ENCODE peak calls at places on chromosomes 3 and 15, in nine cellular contexts. One of them, this sample, is unnamed.

GRCh38 chr3:102926618-102927017 is 491.8 kb downstream of the ZPLD1 start:
- DNase-seq in neuronal stem cell: no peak
- DNase-seq in Daoy: no peak
- DNase-seq in KBM-7: peak
- DNase-seq in EL: no peak
- DNase-seq in stimulated activated CD8-positive, alpha-beta memory T cell treated with anti-CD3 and anti-CD28 coated beads, Interleukin-7, amount 100 ng/mL, for 4 hours: no peak
- DNase-seq in dorsolateral prefrontal cortex: no peak
- DNase-seq in GM04504: no peak
- DNase-seq in A172: no peak
- DNase-seq in this sample: no peak

GRCh38 chr3:146133436-146133835 is 27.5 kb downstream of the PLOD2 start:
- DNase-seq in neuronal stem cell: no peak
- DNase-seq in Daoy: no peak
- DNase-seq in KBM-7: no peak
- DNase-seq in EL: peak
- DNase-seq in stimulated activated CD8-positive, alpha-beta memory T cell treated with anti-CD3 and anti-CD28 coated beads, Interleukin-7, amount 100 ng/mL, for 4 hours: no peak
- DNase-seq in dorsolateral prefrontal cortex: no peak
- DNase-seq in GM04504: no peak
- DNase-seq in A172: no peak
- DNase-seq in this sample: no peak

GRCh38 chr15:73212424-73212823 is 156.3 kb downstream of the HCN4 start:
- DNase-seq in neuronal stem cell: no peak
- DNase-seq in Daoy: no peak
- DNase-seq in KBM-7: no peak
- DNase-seq in EL: no peak
- DNase-seq in stimulated activated CD8-positive, alpha-beta memory T cell treated with anti-CD3 and anti-CD28 coated beads, Interleukin-7, amount 100 ng/mL, for 4 hours: no peak
- DNase-seq in dorsolateral prefrontal cortex: no peak
- DNase-seq in GM04504: no peak
- DNase-seq in A172: no peak
- DNase-seq in this sample: no peak

GRCh38 chr15:31267161-31268107 is 59.2 kb upstream of the KLF13 start:
- DNase-seq in neuronal stem cell: no peak
- DNase-seq in Daoy: no peak
- DNase-seq in KBM-7: no peak
- DNase-seq in EL: no peak
- DNase-seq in stimulated activated CD8-positive, alpha-beta memory T cell treated with anti-CD3 and anti-CD28 coated beads, Interleukin-7, amount 100 ng/mL, for 4 hours: no peak
- DNase-seq in dorsolateral prefrontal cortex: peak
- DNase-seq in GM04504: no peak
- DNase-seq in A172: no peak
- DNase-seq in this sample: no peak

GRCh38 chr15:62578548-62578947 is 413.5 kb upstream of the C2CD4B start:
- DNase-seq in neuronal stem cell: no peak
- DNase-seq in Daoy: no peak
- DNase-seq in KBM-7: no peak
- DNase-seq in EL: no peak
- DNase-seq in stimulated activated CD8-positive, alpha-beta memory T cell treated with anti-CD3 and anti-CD28 coated beads, Interleukin-7, amount 100 ng/mL, for 4 hours: no peak
- DNase-seq in dorsolateral prefrontal cortex: no peak
- DNase-seq in GM04504: no peak
- DNase-seq in A172: no peak
- DNase-seq in this sample: no peak

GRCh38 chr3:123503200-123503599 is 54.3 kb upstream of the ADCY5 start:
- DNase-seq in neuronal stem cell: no peak
- DNase-seq in Daoy: no peak
- DNase-seq in KBM-7: no peak
- DNase-seq in EL: no peak
- DNase-seq in stimulated activated CD8-positive, alpha-beta memory T cell treated with anti-CD3 and anti-CD28 coated beads, Interleukin-7, amount 100 ng/mL, for 4 hours: no peak
- DNase-seq in dorsolateral prefrontal cortex: no peak
- DNase-seq in GM04504: no peak
- DNase-seq in A172: no peak
- DNase-seq in this sample: no peak

GRCh38 chr3:122169911-122170310 is 13.6 kb upstream of the CASR start:
- DNase-seq in neuronal stem cell: no peak
- DNase-seq in Daoy: no peak
- DNase-seq in KBM-7: no peak
- DNase-seq in EL: peak
- DNase-seq in stimulated activated CD8-positive, alpha-beta memory T cell treated with anti-CD3 and anti-CD28 coated beads, Interleukin-7, amount 100 ng/mL, for 4 hours: no peak
- DNase-seq in dorsolateral prefrontal cortex: no peak
- DNase-seq in GM04504: no peak
- DNase-seq in A172: no peak
- DNase-seq in this sample: no peak

GRCh38 chr15:52112203-52112750 is 298 bp downstream of the BCL2L10 start:
- DNase-seq in neuronal stem cell: no peak
- DNase-seq in Daoy: no peak
- DNase-seq in KBM-7: no peak
- DNase-seq in EL: peak
- DNase-seq in stimulated activated CD8-positive, alpha-beta memory T cell treated with anti-CD3 and anti-CD28 coated beads, Interleukin-7, amount 100 ng/mL, for 4 hours: peak
- DNase-seq in dorsolateral prefrontal cortex: no peak
- DNase-seq in GM04504: no peak
- DNase-seq in A172: no peak
- DNase-seq in this sample: peak

GRCh38 chr3:160886421-160886820 is 130.4 kb downstream of the PPM1L start:
- DNase-seq in neuronal stem cell: no peak
- DNase-seq in Daoy: no peak
- DNase-seq in KBM-7: no peak
- DNase-seq in EL: no peak
- DNase-seq in stimulated activated CD8-positive, alpha-beta memory T cell treated with anti-CD3 and anti-CD28 coated beads, Interleukin-7, amount 100 ng/mL, for 4 hours: no peak
- DNase-seq in dorsolateral prefrontal cortex: no peak
- DNase-seq in GM04504: no peak
- DNase-seq in A172: no peak
- DNase-seq in this sample: no peak

GRCh38 chr3:14228611-14229470 is 50.2 kb downstream of the LSM3 start:
- DNase-seq in neuronal stem cell: no peak
- DNase-seq in Daoy: no peak
- DNase-seq in KBM-7: no peak
- DNase-seq in EL: no peak
- DNase-seq in stimulated activated CD8-positive, alpha-beta memory T cell treated with anti-CD3 and anti-CD28 coated beads, Interleukin-7, amount 100 ng/mL, for 4 hours: no peak
- DNase-seq in dorsolateral prefrontal cortex: no peak
- DNase-seq in GM04504: no peak
- DNase-seq in A172: no peak
- DNase-seq in this sample: no peak

GRCh38 chr3:96190024-96190616 is 624.3 kb upstream of the EPHA6 start:
- DNase-seq in neuronal stem cell: no peak
- DNase-seq in Daoy: no peak
- DNase-seq in KBM-7: no peak
- DNase-seq in EL: no peak
- DNase-seq in stimulated activated CD8-positive, alpha-beta memory T cell treated with anti-CD3 and anti-CD28 coated beads, Interleukin-7, amount 100 ng/mL, for 4 hours: no peak
- DNase-seq in dorsolateral prefrontal cortex: no peak
- DNase-seq in GM04504: no peak
- DNase-seq in A172: no peak
- DNase-seq in this sample: no peak

GRCh38 chr3:173547070-173547469 is 149.5 kb downstream of the NLGN1 start:
- DNase-seq in neuronal stem cell: no peak
- DNase-seq in Daoy: no peak
- DNase-seq in KBM-7: no peak
- DNase-seq in EL: no peak
- DNase-seq in stimulated activated CD8-positive, alpha-beta memory T cell treated with anti-CD3 and anti-CD28 coated beads, Interleukin-7, amount 100 ng/mL, for 4 hours: no peak
- DNase-seq in dorsolateral prefrontal cortex: no peak
- DNase-seq in GM04504: no peak
- DNase-seq in A172: no peak
- DNase-seq in this sample: no peak

GRCh38 chr15:62431806-62432205 is 266.7 kb upstream of the C2CD4B start:
- DNase-seq in neuronal stem cell: no peak
- DNase-seq in Daoy: no peak
- DNase-seq in KBM-7: no peak
- DNase-seq in EL: no peak
- DNase-seq in stimulated activated CD8-positive, alpha-beta memory T cell treated with anti-CD3 and anti-CD28 coated beads, Interleukin-7, amount 100 ng/mL, for 4 hours: no peak
- DNase-seq in dorsolateral prefrontal cortex: no peak
- DNase-seq in GM04504: no peak
- DNase-seq in A172: no peak
- DNase-seq in this sample: no peak

GRCh38 chr15:25059698-25060471 is 105.1 kb downstream of the SNRPN start:
- DNase-seq in neuronal stem cell: no peak
- DNase-seq in Daoy: no peak
- DNase-seq in KBM-7: no peak
- DNase-seq in EL: no peak
- DNase-seq in stimulated activated CD8-positive, alpha-beta memory T cell treated with anti-CD3 and anti-CD28 coated beads, Interleukin-7, amount 100 ng/mL, for 4 hours: no peak
- DNase-seq in dorsolateral prefrontal cortex: peak
- DNase-seq in GM04504: no peak
- DNase-seq in A172: no peak
- DNase-seq in this sample: no peak

GRCh38 chr3:177300039-177300833 is 103.0 kb upstream of the TBL1XR1 start:
- DNase-seq in neuronal stem cell: no peak
- DNase-seq in Daoy: peak
- DNase-seq in KBM-7: peak
- DNase-seq in EL: peak
- DNase-seq in stimulated activated CD8-positive, alpha-beta memory T cell treated with anti-CD3 and anti-CD28 coated beads, Interleukin-7, amount 100 ng/mL, for 4 hours: no peak
- DNase-seq in dorsolateral prefrontal cortex: no peak
- DNase-seq in GM04504: no peak
- DNase-seq in A172: no peak
- DNase-seq in this sample: no peak

GRCh38 chr15:42681119-42681518 is 55.8 kb downstream of the CDAN1 start:
- DNase-seq in neuronal stem cell: no peak
- DNase-seq in Daoy: no peak
- DNase-seq in KBM-7: no peak
- DNase-seq in EL: no peak
- DNase-seq in stimulated activated CD8-positive, alpha-beta memory T cell treated with anti-CD3 and anti-CD28 coated beads, Interleukin-7, amount 100 ng/mL, for 4 hours: no peak
- DNase-seq in dorsolateral prefrontal cortex: no peak
- DNase-seq in GM04504: no peak
- DNase-seq in A172: no peak
- DNase-seq in this sample: no peak

GRCh38 chr15:82680200-82681102 is 29.2 kb downstream of the AP3B2 start:
- DNase-seq in neuronal stem cell: peak
- DNase-seq in Daoy: no peak
- DNase-seq in KBM-7: peak
- DNase-seq in EL: no peak
- DNase-seq in stimulated activated CD8-positive, alpha-beta memory T cell treated with anti-CD3 and anti-CD28 coated beads, Interleukin-7, amount 100 ng/mL, for 4 hours: peak
- DNase-seq in dorsolateral prefrontal cortex: no peak
- DNase-seq in GM04504: no peak
- DNase-seq in A172: no peak
- DNase-seq in this sample: no peak

GRCh38 chr3:28050895-28051294 is 190.5 kb upstream of the CMC1 start:
- DNase-seq in neuronal stem cell: no peak
- DNase-seq in Daoy: peak
- DNase-seq in KBM-7: no peak
- DNase-seq in EL: peak
- DNase-seq in stimulated activated CD8-positive, alpha-beta memory T cell treated with anti-CD3 and anti-CD28 coated beads, Interleukin-7, amount 100 ng/mL, for 4 hours: no peak
- DNase-seq in dorsolateral prefrontal cortex: no peak
- DNase-seq in GM04504: peak
- DNase-seq in A172: peak
- DNase-seq in this sample: no peak

GRCh38 chr3:158775801-158776399 is 26.0 kb upstream of the MFSD1 start:
- DNase-seq in neuronal stem cell: no peak
- DNase-seq in Daoy: no peak
- DNase-seq in KBM-7: no peak
- DNase-seq in EL: no peak
- DNase-seq in stimulated activated CD8-positive, alpha-beta memory T cell treated with anti-CD3 and anti-CD28 coated beads, Interleukin-7, amount 100 ng/mL, for 4 hours: no peak
- DNase-seq in dorsolateral prefrontal cortex: no peak
- DNase-seq in GM04504: no peak
- DNase-seq in A172: peak
- DNase-seq in this sample: no peak

GRCh38 chr3:33030802-33031201 is 66.1 kb downstream of the GLB1 start:
- DNase-seq in neuronal stem cell: no peak
- DNase-seq in Daoy: no peak
- DNase-seq in KBM-7: no peak
- DNase-seq in EL: no peak
- DNase-seq in stimulated activated CD8-positive, alpha-beta memory T cell treated with anti-CD3 and anti-CD28 coated beads, Interleukin-7, amount 100 ng/mL, for 4 hours: no peak
- DNase-seq in dorsolateral prefrontal cortex: no peak
- DNase-seq in GM04504: no peak
- DNase-seq in A172: no peak
- DNase-seq in this sample: no peak

This sample was measured in cerebellum.